ENCODE peak calls at places on chromosome 2, in four cellular contexts. I, W, S and C are unnamed samples.

GRCh38 chr2:64274399-64275173 is 130.4 kb upstream of the PELI1 start:
- DNase-seq in I (no peak), W (no peak), S (no peak), C (no peak)

GRCh38 chr2:207224391-207224790 is 58.6 kb upstream of the KLF7 start:
- DNase-seq in I (no peak), W (no peak), S (no peak), C (no peak)

GRCh38 chr2:84458436-84459027 is 548 bp downstream of the SUCLG1 start:
- DNase-seq in I (no peak), W (peak; percentile 27), S (peak; percentile 49), C (peak; percentile 33)

GRCh38 chr2:218859556-218859993 is at the start of gene WNT6:
- DNase-seq in I (no peak), W (no peak), S (no peak), C (no peak)

GRCh38 chr2:141195087-141195486 is 935.7 kb downstream of the LRP1B start:
- DNase-seq in I (no peak), W (no peak), S (no peak), C (no peak)

GRCh38 chr2:149221898-149222297 is 108.5 kb upstream of the LYPD6 start:
- DNase-seq in I (no peak), W (no peak), S (no peak), C (peak; percentile 9)

GRCh38 chr2:62198237-62198633 is 2.3 kb downstream of the B3GNT2 start:
- DNase-seq in I (no peak), W (no peak), S (no peak), C (no peak)

GRCh38 chr2:172200495-172201085 is 97.9 kb upstream of the DLX2 start:
- DNase-seq in I (no peak), W (no peak), S (no peak), C (no peak)

GRCh38 chr2:128416781-128417180 is 98.1 kb upstream of the HS6ST1 start:
- DNase-seq in I (no peak), W (no peak), S (no peak), C (no peak)

GRCh38 chr2:73415906-73416305 is 30.3 kb downstream of the ALMS1 start:
- DNase-seq in I (no peak), W (no peak), S (no peak), C (no peak)

GRCh38 chr2:144834954-144835633 is 315.2 kb upstream of the ZEB2 start:
- DNase-seq in I (no peak), W (peak; percentile 20), S (no peak), C (no peak)

GRCh38 chr2:20106746-20107145 is 55.3 kb upstream of the LAPTM4A start:
- DNase-seq in I (no peak), W (no peak), S (no peak), C (no peak)

GRCh38 chr2:211766689-211767088 is 771.9 kb downstream of the ERBB4 start:
- DNase-seq in I (no peak), W (no peak), S (no peak), C (no peak)

GRCh38 chr2:218897394-218898108 is 16.9 kb downstream of the WNT10A start:
- DNase-seq in I (no peak), W (peak; percentile 3), S (no peak), C (no peak)

GRCh38 chr2:207133862-207134519 is 31.8 kb downstream of the KLF7 start:
- DNase-seq in I (no peak), W (no peak), S (no peak), C (peak; percentile 37)

GRCh38 chr2:218000137-218000536 is 2.7 kb downstream of the TNS1 start:
- DNase-seq in I (no peak), W (no peak), S (no peak), C (no peak)

GRCh38 chr2:234676109-234676858 is 179.4 kb upstream of the ARL4C start:
- DNase-seq in I (no peak), W (no peak), S (peak; percentile 96), C (no peak)

GRCh38 chr2:237896507-237896892 is 37.1 kb downstream of the RAMP1 start:
- DNase-seq in I (no peak), W (no peak), S (no peak), C (no peak)

GRCh38 chr2:195710407-195710806 is 53.4 kb downstream of the SLC39A10 start:
- DNase-seq in I (no peak), W (no peak), S (no peak), C (no peak)

GRCh38 chr2:61493523-61493942 is 22.6 kb upstream of the USP34 start:
- DNase-seq in I (no peak), W (no peak), S (no peak), C (no peak)

GRCh38 chr2:132473174-132473883 is 56.7 kb downstream of the GPR39 start:
- DNase-seq in I (no peak), W (no peak), S (no peak), C (no peak)

GRCh38 chr2:223528036-223528435 is 74.1 kb downstream of the SCG2 start:
- DNase-seq in I (no peak), W (no peak), S (no peak), C (no peak)

GRCh38 chr2:205145888-205146287 is 536.4 kb upstream of the NRP2 start:
- DNase-seq in I (no peak), W (no peak), S (no peak), C (no peak)

GRCh38 chr2:205148756-205149155 is 533.5 kb upstream of the NRP2 start:
- DNase-seq in I (no peak), W (no peak), S (no peak), C (no peak)
- TF ChIP-seq FOXM1 in I (no peak), W (no peak), S (no peak), C (no peak)

GRCh38 chr2:31365348-31365747 is 49.2 kb downstream of the XDH start:
- DNase-seq in I (no peak), W (no peak), S (no peak), C (no peak)
- TF ChIP-seq FOXK2 in I (no peak), W (no peak), S (no peak), C (no peak)

GRCh38 chr2:68784849-68785248 is 50.2 kb downstream of the ARHGAP25 start:
- DNase-seq in I (no peak), W (no peak), S (no peak), C (no peak)

GRCh38 chr2:68790600-68790999 is 56.0 kb downstream of the ARHGAP25 start:
- DNase-seq in I (no peak), W (no peak), S (no peak), C (no peak)

GRCh38 chr2:68791914-68792313 is 57.3 kb downstream of the ARHGAP25 start:
- DNase-seq in I (no peak), W (no peak), S (no peak), C (no peak)

GRCh38 chr2:68784191-68784590 is 49.6 kb downstream of the ARHGAP25 start:
- DNase-seq in I (no peak), W (no peak), S (no peak), C (no peak)

DNA sequence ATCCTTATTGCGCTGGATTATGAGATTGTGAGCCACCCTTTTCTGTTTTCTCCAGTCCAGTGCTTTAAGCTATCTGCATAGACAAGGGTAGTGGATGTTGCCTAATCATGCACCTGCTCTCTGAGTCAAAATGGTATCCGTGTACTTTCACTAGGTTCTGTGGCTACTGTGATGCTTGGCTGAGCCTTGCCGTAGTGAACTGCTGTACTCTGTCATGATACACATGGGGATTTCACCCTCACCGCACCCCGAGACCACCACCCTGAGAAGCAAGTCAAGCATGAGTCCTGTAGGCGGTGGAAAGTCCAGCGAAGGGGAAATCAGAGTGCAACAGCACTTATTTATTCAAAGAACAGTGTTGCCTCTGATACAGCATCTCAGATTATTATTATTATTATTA is 55.0 kb downstream of the ARHGAP25 start:
- DNase-seq in I (peak; percentile 97), W (no peak), S (no peak), C (no peak)
- TF ChIP-seq SP1 in I (no peak), W (no peak), S (no peak), C (no peak)

DNA sequence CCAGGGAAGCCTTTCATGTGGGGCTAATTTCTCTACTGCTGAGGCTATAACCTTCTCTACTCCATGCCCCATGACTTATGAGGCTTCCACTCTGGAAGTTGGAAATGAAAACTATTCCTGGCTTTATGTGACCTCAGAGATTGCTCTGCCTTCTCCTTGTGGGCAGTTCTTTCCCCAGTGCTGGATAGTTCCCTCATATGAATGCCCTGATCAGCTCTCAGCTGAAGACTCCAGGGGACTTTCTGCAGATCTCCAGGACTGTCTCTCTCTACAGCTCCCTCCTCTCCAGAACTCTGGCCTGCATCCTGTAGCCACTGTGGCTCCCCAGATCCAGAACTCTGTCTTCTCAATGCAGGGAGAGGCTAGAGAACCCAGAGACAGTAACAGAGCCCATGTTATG is 235.1 kb downstream of the SEPTIN10 start:
- DNase-seq in I (no peak), W (no peak), S (no peak), C (no peak)
- TF ChIP-seq FOXM1 in I (no peak), W (no peak), S (no peak), C (no peak)

GRCh38 chr2:45833968-45834344 is 182.5 kb downstream of the PRKCE start:
- DNase-seq in I (peak; percentile 77), W (no peak), S (no peak), C (no peak)
- TF ChIP-seq FOXK2 in I (no peak), W (no peak), S (no peak), C (no peak)

DNA sequence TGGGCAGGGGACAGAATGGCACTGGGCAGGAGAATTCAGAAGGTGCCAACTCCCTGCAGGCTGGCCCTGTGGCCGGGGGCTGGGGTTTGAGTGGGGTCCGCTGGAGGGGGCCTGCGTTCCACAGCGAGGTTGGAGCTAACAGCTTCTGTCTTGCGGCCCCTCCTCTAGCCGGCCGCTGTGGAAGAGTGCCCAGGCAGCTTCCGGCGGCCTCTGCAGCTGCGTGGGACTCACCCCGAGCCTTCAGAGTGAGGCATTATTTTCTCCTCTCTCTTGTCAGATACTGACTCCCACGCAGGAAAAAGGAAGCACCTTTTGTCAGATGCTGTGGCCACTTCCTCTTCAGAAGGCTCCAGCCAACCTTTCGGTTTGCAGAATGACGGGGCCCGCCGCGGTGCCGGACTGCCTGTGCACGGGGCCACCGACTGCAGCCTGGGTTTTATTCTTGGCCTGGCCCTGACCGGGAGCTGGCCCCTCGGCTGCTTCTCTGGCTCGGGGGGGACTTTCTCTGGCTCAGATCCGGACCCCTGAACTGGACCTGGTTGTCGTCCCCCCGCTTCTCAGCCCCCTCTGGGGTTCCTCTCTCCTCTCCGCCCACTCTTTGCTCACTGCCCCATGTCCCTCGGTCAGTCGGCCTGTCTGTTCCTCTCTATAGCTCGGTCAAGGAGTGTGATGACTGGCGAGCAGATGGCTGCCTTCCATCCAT is 40.1 kb downstream of the ARHGAP25 start:
- DNase-seq in I (peak; percentile 54), W (peak; percentile 70), S (no peak), C (no peak)
- TF ChIP-seq SP1 in I (no peak), W (no peak), S (no peak), C (no peak)